ENCODE peak calls at places on chromosome 1, in seven cellular contexts. W, Y, S, E, R, T and C are unnamed samples.

GRCh38 chr1:17995480-17995879 is 112.1 kb upstream of the IGSF21 start:
- DNase-seq in S (no peak), R (no peak), E (no peak), W (no peak), Y (no peak), T (no peak), C (no peak)

GRCh38 chr1:75035536-75035935 is 98.7 kb upstream of the LHX8 start:
- DNase-seq in T (no peak), S (no peak), R (no peak), W (no peak), Y (no peak), E (no peak), C (peak)

GRCh38 chr1:235650341-235651169 is 971 bp upstream of the GNG4 start:
- DNase-seq in E (no peak), S (peak), W (peak), R (no peak), Y (no peak), T (peak), C (no peak)

GRCh38 chr1:98674075-98674781 is 12.7 kb downstream of the SNX7 start:
- DNase-seq in R (no peak), Y (no peak), S (no peak), T (no peak), W (no peak), E (no peak), C (no peak)

GRCh38 chr1:160407819-160408801 is 7.7 kb downstream of the VANGL2 start:
- DNase-seq in R (no peak), S (peak), E (no peak), W (no peak), Y (no peak), T (no peak), C (peak)

GRCh38 chr1:22822371-22822770 is 111.7 kb downstream of the EPHB2 start:
- DNase-seq in T (no peak), E (no peak), S (no peak), Y (peak), R (no peak), W (no peak), C (no peak)

GRCh38 chr1:29685387-29685786 is 449.1 kb downstream of the PTPRU start:
- DNase-seq in S (no peak), R (no peak), W (no peak), E (no peak), T (no peak), Y (no peak), C (no peak)

GRCh38 chr1:81004011-81004410 is 796.7 kb upstream of the ADGRL2 start:
- DNase-seq in R (no peak), E (no peak), W (no peak), S (no peak), Y (peak), T (no peak), C (no peak)

GRCh38 chr1:62337785-62338631 is 18.8 kb upstream of the KANK4 start:
- DNase-seq in S (no peak), W (no peak), Y (no peak), E (peak), R (no peak), T (no peak), C (no peak)

GRCh38 chr1:100924212-100924611 is 28.3 kb downstream of the SLC30A7 start:
- DNase-seq in W (no peak), E (no peak), S (no peak), R (no peak), T (no peak), Y (no peak), C (no peak)

GRCh38 chr1:163875214-163875926 is 553.6 kb downstream of the NUF2 start:
- DNase-seq in S (peak), Y (peak), R (no peak), W (no peak), T (no peak), E (peak), C (no peak)

GRCh38 chr1:217495249-217495648 is 135.6 kb downstream of the GPATCH2 start:
- DNase-seq in Y (no peak), E (no peak), W (no peak), S (no peak), T (no peak), R (peak), C (no peak)
- TF ChIP-seq POLR2A in Y (no peak), E (no peak), W (no peak), S (no peak), T (no peak), R (no peak), C (no peak)

DNA sequence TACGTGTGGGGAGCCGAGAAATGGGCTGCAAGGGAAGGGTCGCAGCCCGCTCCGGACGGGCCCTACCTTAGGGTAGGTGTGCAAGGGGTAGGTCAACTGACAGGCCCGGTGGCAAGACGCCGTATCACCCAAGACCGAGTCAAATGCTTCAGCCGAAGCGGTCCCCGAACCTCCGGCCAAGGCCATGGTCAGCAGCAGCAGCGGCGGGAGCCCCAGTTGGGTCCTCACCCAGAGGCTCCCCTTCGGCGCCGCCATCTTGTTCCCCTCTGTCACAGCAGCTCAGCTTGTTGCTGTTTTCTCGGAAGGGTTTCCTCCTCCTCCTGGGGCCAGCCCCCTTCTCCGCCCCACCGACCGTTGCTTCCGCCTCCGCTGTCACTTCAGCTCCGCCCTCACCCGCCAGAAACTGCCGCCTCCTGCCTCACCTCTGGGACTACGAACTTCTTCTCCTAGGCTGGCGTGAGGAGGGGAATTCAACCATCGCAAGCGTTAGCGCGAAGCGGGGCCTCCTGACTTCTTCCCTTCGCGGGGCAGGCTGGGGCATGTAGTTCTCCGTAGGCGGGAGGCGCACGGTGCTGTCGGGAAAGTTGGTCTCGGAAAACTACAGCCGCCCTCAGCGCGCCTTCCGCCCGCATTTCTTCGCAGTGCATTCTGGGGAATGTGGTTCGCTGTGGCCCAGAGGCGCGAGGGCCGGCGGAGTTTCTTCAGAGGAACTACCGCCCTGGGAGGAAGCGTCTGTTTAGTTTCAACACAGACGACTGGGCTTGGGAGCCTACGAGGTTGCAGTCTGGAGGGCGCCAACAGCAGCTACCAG is at the start of the genes TCEANC2 and TMEM59:
- DNase-seq in Y (peak), R (peak), T (peak), S (peak), E (peak), W (peak), C (peak)
- TF ChIP-seq POLR2A in Y (peak), R (peak), T (peak), S (peak), E (peak), W (peak), C (peak)

GRCh38 chr1:153566414-153567371 is 1.0 kb upstream of the S100A2 start:
- DNase-seq in Y (peak), R (peak), E (peak), S (peak), W (no peak), T (peak), C (peak)
- TF ChIP-seq POLR2A in Y (peak), R (no peak), E (peak), S (peak), W (no peak), T (peak), C (peak)

DNA sequence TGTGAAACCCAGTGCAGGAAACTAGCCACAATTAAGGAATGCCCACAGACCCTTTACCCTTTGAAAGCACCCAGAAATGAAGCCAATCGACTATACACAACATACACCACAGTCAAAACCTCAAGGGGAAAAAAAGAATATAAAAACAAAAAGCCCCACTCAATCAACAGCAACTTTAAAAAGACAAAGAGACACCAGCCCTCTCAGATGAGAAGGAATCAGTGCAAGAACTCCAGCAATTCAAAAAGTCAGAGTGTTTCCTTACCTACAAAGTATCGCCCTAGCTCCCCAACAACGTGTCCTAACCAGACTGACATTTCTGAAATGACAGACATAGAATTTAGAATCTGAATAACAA is 147.7 kb downstream of the CHD1L start:
- DNase-seq in Y (no peak), R (no peak), S (no peak), W (no peak), T (no peak), E (no peak), C (no peak)
- TF ChIP-seq POLR2A in Y (no peak), R (no peak), S (no peak), W (no peak), T (no peak), E (no peak), C (no peak)

GRCh38 chr1:155912056-155912536 is 947 bp upstream of the RIT1 start:
- DNase-seq in W (no peak), E (no peak), R (no peak), Y (no peak), S (no peak), T (no peak), C (no peak)
- TF ChIP-seq POLR2A in W (no peak), E (no peak), R (no peak), Y (no peak), S (no peak), T (no peak), C (no peak)

GRCh38 chr1:9873385-9873784 is 36.7 kb downstream of the CTNNBIP1 start:
- DNase-seq in S (peak), T (no peak), R (no peak), E (no peak), W (no peak), Y (no peak), C (no peak)
- TF ChIP-seq POLR2A in S (no peak), T (no peak), R (no peak), E (no peak), W (no peak), Y (no peak), C (no peak)

DNA sequence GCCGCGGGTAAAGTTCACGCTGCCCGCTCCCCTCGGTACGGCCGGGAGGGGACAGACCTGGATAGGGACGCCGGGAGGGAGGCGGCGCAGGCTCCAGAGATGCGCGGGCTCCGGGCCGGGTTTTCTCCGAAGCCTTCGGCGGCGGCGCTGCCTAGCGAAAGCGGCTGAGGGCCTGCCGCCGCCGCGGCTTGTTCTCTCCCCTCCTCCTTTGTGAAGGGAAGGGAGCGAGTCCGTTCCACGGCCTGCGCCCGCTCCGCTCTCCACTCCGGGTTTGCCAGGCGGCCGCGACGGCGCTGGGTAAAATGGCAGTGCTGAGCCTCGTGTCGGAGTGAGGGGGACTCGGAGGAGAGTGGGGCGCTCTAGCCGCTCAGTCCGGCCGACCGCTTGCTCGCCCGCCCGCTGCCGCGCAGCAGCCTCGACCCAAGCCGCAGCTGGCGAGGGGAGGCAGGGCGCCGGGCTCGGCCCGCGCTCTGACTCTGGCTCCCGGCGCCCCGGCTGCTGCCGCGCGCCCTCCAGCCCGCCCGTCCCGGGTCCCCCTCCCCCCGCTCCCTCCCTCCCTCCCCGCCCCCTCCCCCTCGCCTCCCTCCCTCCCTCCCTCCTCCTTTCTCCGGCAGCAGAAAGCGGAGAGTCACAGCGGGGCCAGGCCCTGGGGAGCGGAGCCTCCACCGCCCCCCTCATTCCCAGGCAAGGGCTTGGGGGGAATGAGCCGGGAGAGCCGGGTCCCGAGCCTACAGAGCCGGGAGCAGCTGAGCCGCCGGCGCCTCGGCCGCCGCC is at the start of gene ARID1A:
- DNase-seq in W (peak), E (peak), R (peak), T (peak), S (peak), Y (peak), C (no peak)
- TF ChIP-seq POLR2A in W (peak), E (peak), R (peak), T (peak), S (peak), Y (peak), C (peak)

GRCh38 chr1:151047925-151048644 is 534 bp downstream of the C1orf56 start:
- DNase-seq in Y (peak), R (peak), T (no peak), E (peak), S (peak), W (peak), C (peak)

GRCh38 chr1:151051356-151052009 is 3.9 kb downstream of the C1orf56 start:
- DNase-seq in R (no peak), W (no peak), S (no peak), T (no peak), E (no peak), Y (no peak), C (no peak)

GRCh38 chr1:151049458-151049857 is 1.9 kb downstream of the C1orf56 start:
- DNase-seq in R (no peak), S (no peak), Y (no peak), W (no peak), E (no peak), T (no peak), C (no peak)

GRCh38 chr1:151048645-151049032 is 1.1 kb downstream of the C1orf56 start:
- DNase-seq in E (no peak), Y (no peak), S (no peak), W (no peak), T (no peak), R (no peak), C (no peak)

DNA sequence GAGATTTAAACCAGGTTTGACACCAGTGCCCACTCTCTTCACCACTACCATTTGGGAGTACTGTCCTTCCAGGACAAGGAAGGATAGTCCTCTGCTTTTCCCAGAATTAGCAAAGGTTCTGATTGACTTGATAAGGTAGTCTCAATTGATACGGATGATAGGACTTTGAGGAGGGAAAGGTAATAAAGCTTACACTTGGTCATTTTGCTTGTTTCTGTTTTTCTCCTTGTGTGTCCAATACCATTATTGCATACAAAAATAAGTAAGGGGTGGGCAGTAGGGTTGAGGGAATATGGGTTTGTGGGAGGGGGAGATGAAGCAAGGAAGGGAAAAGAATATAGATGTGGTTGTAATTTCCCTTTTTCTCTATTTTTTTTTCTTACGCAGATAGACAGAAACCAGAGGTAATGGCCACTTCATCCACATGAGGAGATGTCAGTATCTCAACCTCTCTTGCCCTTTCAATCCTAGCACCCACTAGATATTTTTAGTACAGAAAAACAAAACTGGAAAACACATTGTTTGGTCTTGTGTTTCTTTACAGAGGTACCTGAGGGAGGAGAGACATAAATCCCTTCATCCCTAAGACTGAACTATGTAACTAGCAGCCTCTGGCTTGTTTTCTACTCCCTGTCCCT is 2.6 kb downstream of the C1orf56 start:
- DNase-seq in W (no peak), R (no peak), S (no peak), T (no peak), Y (no peak), E (no peak), C (no peak)
- TF ChIP-seq POLR2A in W (peak), R (no peak), S (peak), T (no peak), Y (peak), E (no peak), C (no peak)